ENCODE peak calls at places on chromosomes 7 and 10, in six cellular contexts. C is Panc1; K is AG04450; Y is A549; V is fibroblast of lung; X is CD4-positive, alpha-beta T cell. U is an unnamed sample.

GRCh38 chr10:43126759-43127424 is 11.4 kb upstream of the CSGALNACT2 start:
- DNase-seq in K (no peak), V (no peak), C (no peak), Y (no peak), X (no peak), U (peak)

GRCh38 chr10:129854796-129855705 is 109.0 kb downstream of the EBF3 start:
- DNase-seq in X (no peak), Y (no peak), K (no peak), V (no peak), C (no peak), U (no peak)

GRCh38 chr7:83410989-83411591 is 237.8 kb downstream of the SEMA3E start:
- DNase-seq in K (peak), X (no peak), C (peak), V (peak), Y (peak), U (no peak)

GRCh38 chr7:83468251-83468739 is 180.6 kb downstream of the SEMA3E start:
- DNase-seq in C (peak), X (no peak), K (peak), Y (peak), V (peak), U (peak)

GRCh38 chr7:5005066-5005465 is 40.6 kb upstream of the RBAK start:
- DNase-seq in K (no peak), Y (no peak), X (no peak), V (no peak), C (no peak), U (no peak)

GRCh38 chr10:97601268-97602215 is 12.0 kb downstream of the C10orf62 start:
- DNase-seq in V (no peak), Y (no peak), C (no peak), K (no peak), X (no peak), U (peak)

GRCh38 chr10:76352300-76352699 is 920.9 kb downstream of the LRMDA start:
- DNase-seq in K (peak), Y (peak), C (no peak), X (no peak), V (peak), U (no peak)

GRCh38 chr7:138324905-138325304 is 135.2 kb upstream of the TRIM24 start:
- DNase-seq in C (no peak), K (no peak), V (no peak), X (no peak), Y (no peak), U (no peak)

GRCh38 chr7:44431091-44431608 is 59.3 kb downstream of the NUDCD3 start:
- DNase-seq in K (no peak), Y (peak), C (no peak), X (peak), V (peak), U (no peak)

GRCh38 chr10:46231087-46231486 is 55.7 kb upstream of the ANTXRL start:
- DNase-seq in Y (no peak), K (no peak), C (no peak), V (no peak), X (no peak), U (no peak)

GRCh38 chr7:17010637-17011300 is 129.0 kb upstream of the AGR3 start:
- DNase-seq in C (no peak), Y (no peak), K (no peak), V (no peak), X (peak), U (no peak)

GRCh38 chr10:22363305-22363704 is 18.0 kb downstream of the SPAG6 start:
- DNase-seq in K (no peak), Y (no peak), C (no peak), X (no peak), V (no peak), U (no peak)

GRCh38 chr7:46123-46829 is 146.1 kb upstream of the FAM20C start:
- DNase-seq in C (no peak), X (no peak), V (no peak), Y (no peak), K (no peak), U (peak)

GRCh38 chr7:118045629-118046028 is 138.3 kb upstream of the LSM8 start:
- DNase-seq in V (no peak), K (no peak), X (no peak), Y (no peak), C (no peak), U (no peak)

GRCh38 chr7:139916717-139917395 is 87.8 kb downstream of the TBXAS1 start:
- DNase-seq in K (no peak), X (no peak), Y (no peak), V (peak), C (no peak), U (no peak)

GRCh38 chr10:36725581-36726520 is 399.5 kb upstream of the ANKRD30A start:
- DNase-seq in K (peak), C (peak), X (no peak), V (peak), Y (peak), U (no peak)

GRCh38 chr7:155862516-155863257 is 50.4 kb upstream of the SHH start:
- DNase-seq in K (no peak), Y (peak), C (no peak), X (no peak), V (no peak), U (no peak)

GRCh38 chr7:44959433-44959951 is 19.3 kb downstream of the MYO1G start:
- DNase-seq in X (no peak), K (no peak), Y (peak), C (no peak), V (peak), U (no peak)

GRCh38 chr7:91293840-91294239 is 29.6 kb downstream of the FZD1 start:
- DNase-seq in V (no peak), K (no peak), Y (no peak), X (no peak), C (no peak), U (no peak)

GRCh38 chr7:105213619-105214018 is 175.1 kb downstream of the SRPK2 start:
- DNase-seq in K (no peak), V (no peak), C (no peak), Y (no peak), X (no peak), U (no peak)

GRCh38 chr10:4057725-4058513 is 272.9 kb upstream of the KLF6 start:
- DNase-seq in X (no peak), C (no peak), V (no peak), Y (no peak), K (no peak), U (no peak)

GRCh38 chr7:134255814-134256213 is 60.9 kb downstream of the SLC35B4 start:
- DNase-seq in V (no peak), X (no peak), Y (peak), C (no peak), K (no peak), U (no peak)

GRCh38 chr10:48289652-48290238 is 15.2 kb upstream of the FRMPD2 start:
- DNase-seq in C (peak), V (peak), Y (peak), K (no peak), X (peak), U (no peak)

GRCh38 chr10:3825244-3825643 is 40.2 kb upstream of the KLF6 start:
- DNase-seq in K (no peak), V (peak), X (no peak), Y (peak), C (no peak), U (no peak)

GRCh38 chr7:44736896-44737295 is 11.8 kb upstream of the ZMIZ2 start:
- DNase-seq in Y (no peak), K (no peak), X (no peak), V (no peak), C (no peak), U (peak)

GRCh38 chr10:116211682-116212081 is 61.3 kb downstream of the GFRA1 start:
- DNase-seq in K (peak), V (peak), X (no peak), C (no peak), Y (no peak), U (no peak)

GRCh38 chr10:103053659-103054581 is 135.8 kb downstream of the CNNM2 start:
- DNase-seq in C (no peak), Y (peak), V (peak), X (peak), K (peak), U (peak)

GRCh38 chr7:728602-729001 is 1.5 kb upstream of the PRKAR1B start:
- DNase-seq in C (no peak), K (no peak), Y (no peak), V (no peak), X (no peak), U (no peak)

GRCh38 chr10:19816420-19817250 is at the start of gene PLXDC2:
- DNase-seq in C (no peak), Y (peak), X (no peak), K (peak), V (peak), U (peak)

GRCh38 chr7:23387583-23387982 is 82.7 kb downstream of the IGF2BP3 start:
- DNase-seq in V (no peak), Y (no peak), C (no peak), X (no peak), K (no peak), U (no peak)
- H3K27ac ChIP-seq in V (no peak), Y (no peak), C (no peak), X (no peak), K (no peak), U (no peak)

DNA sequence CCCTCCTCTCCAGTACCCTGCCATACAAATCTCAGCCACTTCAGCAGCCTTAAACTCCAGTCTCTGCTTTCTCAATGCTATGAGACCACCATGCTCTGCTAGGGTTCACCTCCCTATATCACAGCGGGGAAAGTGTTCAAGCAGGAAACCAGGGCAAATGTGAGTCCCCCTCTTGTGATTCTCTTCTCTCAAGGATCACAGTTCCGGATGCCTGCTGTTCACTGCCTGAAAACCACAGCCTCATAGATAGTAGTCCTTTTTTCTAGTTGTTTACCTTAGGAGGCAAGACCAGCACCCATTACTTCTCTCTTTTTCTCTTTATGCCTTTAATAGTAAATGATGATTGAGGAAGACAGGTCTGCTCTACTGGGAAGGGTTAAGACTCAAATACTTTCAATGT is 100.8 kb downstream of the SGMS1 start:
- DNase-seq in K (no peak), Y (no peak), C (no peak), V (no peak), X (no peak), U (no peak)
- H3K27ac ChIP-seq in K (no peak), Y (no peak), C (no peak), V (no peak), X (no peak), U (no peak)

GRCh38 chr10:9076066-9076465 is 1021.6 kb downstream of the GATA3 start:
- DNase-seq in Y (no peak), C (no peak), X (no peak), K (no peak), V (no peak), U (no peak)
- H3K27ac ChIP-seq in Y (no peak), C (no peak), X (no peak), K (no peak), V (no peak), U (no peak)

GRCh38 chr10:96495544-96495943 is 18.2 kb downstream of the TLL2 start:
- DNase-seq in K (no peak), V (no peak), X (no peak), C (no peak), Y (no peak), U (no peak)
- H3K27ac ChIP-seq in K (no peak), V (no peak), X (no peak), C (no peak), Y (no peak), U (no peak)

GRCh38 chr10:133565441-133566294 is at the start of gene SYCE1:
- DNase-seq in Y (no peak), V (no peak), K (no peak), X (peak), C (no peak), U (peak)
- H3K27ac ChIP-seq in Y (no peak), V (no peak), K (no peak), X (no peak), C (no peak), U (no peak)

GRCh38 chr10:10642741-10643280 is 374.9 kb upstream of the CELF2 start:
- DNase-seq in X (no peak), C (no peak), Y (no peak), V (peak), K (no peak), U (peak)
- H3K27ac ChIP-seq in X (no peak), C (no peak), Y (no peak), V (no peak), K (no peak), U (peak)